ENCODE peak calls at places on chromosomes 4 and X, in five cellular contexts. I is epithelial cell of proximal tubule, G is dorsolateral prefrontal cortex, S is Karpas-422, W is GM23248. H is an unnamed sample.

GRCh38 chrX:9293051-9293496 is 171.8 kb upstream of the TBL1X start:
- DNase-seq in I (no peak), W (no peak), S (no peak), G (no peak), H (no peak)

GRCh38 chr4:7195138-7195510 is 2.8 kb downstream of the SORCS2 start:
- DNase-seq in I (no peak), G (peak; percentile 7), S (no peak), W (no peak), H (no peak)

GRCh38 chrX:49191033-49191871 is 5.1 kb upstream of the PRICKLE3 start:
- DNase-seq in G (peak; percentile 93), W (peak; percentile 97), S (peak; percentile 97), I (peak; percentile 99), H (peak; percentile 98)

GRCh38 chrX:8629871-8630270 is 102.1 kb downstream of the ANOS1 start:
- DNase-seq in I (no peak), G (no peak), W (no peak), S (no peak), H (peak; percentile 36)

GRCh38 chr4:16136321-16136720 is 52.5 kb upstream of the PROM1 start:
- DNase-seq in S (no peak), I (no peak), W (no peak), G (no peak), H (no peak)

GRCh38 chr4:23932935-23933334 is 43.1 kb upstream of the PPARGC1A start:
- DNase-seq in G (no peak), S (no peak), W (peak; percentile 64), I (no peak), H (no peak)

GRCh38 chrX:21004835-21005234 is 369.4 kb upstream of the CNKSR2 start:
- DNase-seq in S (no peak), G (no peak), W (peak; percentile 70), I (no peak), H (no peak)

GRCh38 chrX:133726642-133727041 is 258.8 kb downstream of the GPC3 start:
- DNase-seq in W (no peak), I (no peak), S (no peak), G (no peak), H (no peak)

GRCh38 chrX:47178337-47178736 is 15.3 kb upstream of the UBA1 start:
- DNase-seq in S (no peak), G (no peak), W (no peak), I (no peak), H (no peak)

GRCh38 chrX:134548257-134548732 is 88.3 kb downstream of the HPRT1 start:
- DNase-seq in G (no peak), W (peak; percentile 37), S (peak; percentile 46), I (no peak), H (no peak)

GRCh38 chr4:45442466-45442865 is 681.4 kb downstream of the GABRG1 start:
- DNase-seq in S (peak; percentile 58), G (no peak), I (no peak), W (peak; percentile 24), H (no peak)

GRCh38 chr4:7852568-7853185 is 87.0 kb downstream of the AFAP1 start:
- DNase-seq in I (no peak), G (no peak), S (peak; percentile 6), W (no peak), H (no peak)

GRCh38 chr4:147678796-147679549 is 5.0 kb downstream of the PRMT9 start:
- DNase-seq in S (peak; percentile 54), G (no peak), W (no peak), I (no peak), H (no peak)

GRCh38 chr4:147683172-147683571 is 791 bp downstream of the PRMT9 start:
- DNase-seq in S (peak; percentile 71), W (peak; percentile 73), G (no peak), I (no peak), H (no peak)

GRCh38 chr4:147683717-147684700 is at the start of gene PRMT9:
- DNase-seq in G (peak; percentile 88), W (peak; percentile 96), I (no peak), S (peak; percentile 98), H (peak; percentile 23)

GRCh38 chr4:147678121-147678520 is 5.8 kb downstream of the PRMT9 start:
- DNase-seq in W (no peak), S (no peak), I (no peak), G (no peak), H (no peak)

GRCh38 chr4:147682755-147683154 is 1.2 kb downstream of the PRMT9 start:
- DNase-seq in S (no peak), W (peak; percentile 9), I (no peak), G (no peak), H (no peak)
- H3K4me3 ChIP-seq in S (peak overlapping the region; percentile 74), W (peak overlapping the region; percentile 96), I (peak overlapping the region; percentile 79), G (peak overlapping the region; percentile 78), H (peak overlapping the region; percentile 85)

GRCh38 chrX:24479924-24480722 is 15.0 kb downstream of the PDK3 start:
- DNase-seq in I (no peak), S (no peak), G (no peak), W (no peak), H (no peak)
- H3K4me3 ChIP-seq in I (no peak overlapping the region), S (peak overlapping the region; percentile 36), G (no peak overlapping the region), W (no peak overlapping the region), H (no peak overlapping the region)

GRCh38 chr4:182885738-182886077 is 31.5 kb downstream of the DCTD start:
- DNase-seq in W (no peak), S (no peak), I (no peak), G (no peak), H (no peak)

GRCh38 chr4:182884046-182884445 is 33.1 kb downstream of the DCTD start:
- DNase-seq in S (no peak), I (no peak), W (no peak), G (no peak), H (no peak)

GRCh38 chr4:182888894-182889293 is 28.3 kb downstream of the DCTD start:
- DNase-seq in I (no peak), W (no peak), S (no peak), G (no peak), H (no peak)

GRCh38 chr4:182885022-182885737 is 32.0 kb downstream of the DCTD start:
- DNase-seq in S (no peak), G (no peak), W (no peak), I (no peak), H (no peak)

GRCh38 chr4:182886768-182887167 is 30.4 kb downstream of the DCTD start:
- DNase-seq in S (no peak), W (no peak), I (no peak), G (no peak), H (no peak)
- H3K4me3 ChIP-seq in S (no peak overlapping the region), W (no peak overlapping the region), I (no peak overlapping the region), G (no peak overlapping the region), H (no peak overlapping the region)

GRCh38 chr4:184470785-184471110 is 3.6 kb downstream of the IRF2 start:
- DNase-seq in G (no peak), I (no peak), S (peak; percentile 44), W (no peak), H (no peak)
- H3K4me3 ChIP-seq in G (no peak overlapping the region), I (no peak overlapping the region), S (peak overlapping the region; percentile 75), W (no peak overlapping the region), H (no peak overlapping the region)

DNA sequence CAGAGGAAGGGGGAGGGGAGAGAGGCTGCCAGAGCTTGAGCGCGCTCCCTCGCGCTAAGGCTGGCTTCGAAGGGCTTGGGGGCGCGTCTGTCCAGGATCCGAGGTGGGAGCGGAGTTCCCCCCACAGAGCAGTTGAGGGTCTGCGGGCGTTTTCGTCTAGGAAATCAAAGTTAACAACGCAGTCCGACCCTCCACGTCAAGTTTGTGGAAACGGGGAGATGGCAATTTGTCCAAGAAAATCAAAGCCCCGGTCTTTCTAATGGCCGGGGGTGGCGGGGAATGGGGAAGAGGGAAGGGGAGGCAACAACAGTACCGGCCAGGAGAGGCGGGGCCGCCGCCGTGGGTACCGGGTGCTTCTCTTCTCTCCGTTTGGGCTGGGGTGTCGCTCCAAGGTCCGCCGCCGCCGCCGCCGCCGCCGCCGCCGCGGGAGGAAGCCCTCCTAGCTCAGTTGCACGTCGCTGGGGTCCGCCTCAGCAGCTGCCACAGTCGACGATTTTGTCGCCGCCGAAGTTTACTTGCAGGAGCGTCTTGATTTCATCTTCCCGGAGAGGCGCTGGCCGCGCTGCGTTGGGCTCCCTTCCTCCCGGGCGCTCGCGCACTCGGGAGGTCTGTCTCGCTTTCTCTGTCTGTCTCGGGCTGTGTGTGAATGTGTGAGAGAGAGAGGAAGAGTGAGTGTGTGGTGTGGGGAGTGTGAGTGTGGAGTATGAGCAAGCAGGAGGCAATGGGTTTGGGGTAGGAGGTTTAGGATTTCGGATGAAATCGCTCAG is 574 bp downstream of the PCDH19 start:
- DNase-seq in I (no peak), G (no peak), S (no peak), W (no peak), H (no peak)
- H3K4me3 ChIP-seq in I (peak overlapping the region; percentile 42), G (peak overlapping the region; percentile 45), S (no peak overlapping the region), W (peak overlapping the region; percentile 63), H (no peak overlapping the region)

H was measured in keratinocyte.